ENCODE peak calls at places on chromosomes 2 and 18, in six cellular contexts. T is A549; A is heart right ventricle; N is pancreas; J is CD8-positive, alpha-beta T cell; G is SJSA1. U is an unnamed sample.

GRCh38 chr18:43271593-43272432 is 5.5 kb downstream of the SYT4 start:
- DNase-seq in T (peak), A (peak), G (peak), N (no peak), J (no peak), U (peak)

GRCh38 chr2:54479422-54479821 is 23.3 kb downstream of the SPTBN1 start:
- DNase-seq in G (no peak), A (no peak), J (no peak), T (no peak), N (no peak), U (peak)

GRCh38 chr2:157439792-157440186 is 4.1 kb downstream of the CYTIP start:
- DNase-seq in G (no peak), N (no peak), J (no peak), T (no peak), A (no peak), U (no peak)

GRCh38 chr2:28380185-28380584 is 12.5 kb upstream of the FOSL2 start:
- DNase-seq in A (no peak), J (no peak), G (no peak), N (no peak), T (no peak), U (no peak)

GRCh38 chr2:231399853-231400667 is 4.5 kb downstream of the B3GNT7 start:
- DNase-seq in G (peak), N (peak), T (peak), A (peak), J (no peak), U (peak)

GRCh38 chr18:57802166-57802868 is 798 bp downstream of the ATP8B1 start:
- DNase-seq in T (no peak), A (no peak), G (no peak), N (peak), J (no peak), U (no peak)

GRCh38 chr2:208311954-208312353 is 45.9 kb downstream of the PIKFYVE start:
- DNase-seq in J (no peak), N (no peak), T (no peak), A (no peak), G (no peak), U (no peak)

GRCh38 chr2:113977660-113978523 is 88.0 kb downstream of the ACTR3 start:
- DNase-seq in N (no peak), A (no peak), T (no peak), J (no peak), G (peak), U (no peak)

GRCh38 chr2:120589782-120590608 is 145.7 kb upstream of the GLI2 start:
- DNase-seq in A (no peak), G (peak), T (peak), N (no peak), J (no peak), U (peak)

GRCh38 chr2:18156002-18156401 is 277.5 kb downstream of the KCNS3 start:
- DNase-seq in N (no peak), J (no peak), T (no peak), A (no peak), G (no peak), U (no peak)

GRCh38 chr2:146677280-146677679 is 1167.5 kb upstream of the ACVR2A start:
- DNase-seq in N (no peak), J (no peak), T (peak), A (no peak), G (no peak), U (peak)

GRCh38 chr2:241878007-241878970 is 8.8 kb downstream of the RTP5 start:
- DNase-seq in T (peak), J (peak), N (peak), G (peak), A (peak), U (peak)

GRCh38 chr2:172196768-172197322 is 94.1 kb upstream of the DLX2 start:
- DNase-seq in N (no peak), G (no peak), T (no peak), J (no peak), A (no peak), U (no peak)

GRCh38 chr2:120552800-120553471 is 182.7 kb upstream of the GLI2 start:
- DNase-seq in N (peak), T (peak), A (peak), G (peak), J (no peak), U (peak)

GRCh38 chr2:54176577-54176976 is 61.2 kb downstream of the ACYP2 start:
- DNase-seq in A (peak), G (peak), T (peak), J (no peak), N (no peak), U (peak)

GRCh38 chr2:232368311-232368731 is 10.2 kb upstream of the ALPP start:
- DNase-seq in N (no peak), T (peak), A (no peak), G (no peak), J (no peak), U (no peak)

GRCh38 chr2:161158882-161159281 is 1.3 kb upstream of the TANK start:
- DNase-seq in N (no peak), G (no peak), T (no peak), A (no peak), J (no peak), U (no peak)

GRCh38 chr2:97704989-97705388 is 8.4 kb upstream of the ZAP70 start:
- DNase-seq in J (no peak), G (no peak), A (no peak), N (no peak), T (no peak), U (no peak)

GRCh38 chr18:79523738-79524180 is 128.0 kb downstream of the NFATC1 start:
- DNase-seq in A (no peak), T (no peak), G (no peak), J (peak), N (no peak), U (no peak)

GRCh38 chr18:74139888-74140287 is 7.7 kb downstream of the FBXO15 start:
- DNase-seq in G (peak), J (no peak), N (no peak), A (no peak), T (no peak), U (no peak)

GRCh38 chr2:191641609-191642008 is 36.3 kb upstream of the NABP1 start:
- DNase-seq in A (no peak), J (no peak), T (no peak), G (no peak), N (no peak), U (no peak)

GRCh38 chr2:150410809-150411208 is 76.7 kb downstream of the RND3 start:
- DNase-seq in G (peak), J (no peak), N (no peak), T (peak), A (no peak), U (peak)

GRCh38 chr18:34821669-34822210 is 111.6 kb downstream of the DTNA start:
- DNase-seq in G (no peak), N (no peak), J (no peak), A (no peak), T (peak), U (no peak)

GRCh38 chr2:118224144-118224887 is 136.0 kb downstream of the INSIG2 start:
- DNase-seq in T (no peak), G (no peak), J (peak), A (no peak), N (peak), U (peak)

GRCh38 chr2:121220995-121221394 is 64.0 kb downstream of the TFCP2L1 start:
- DNase-seq in J (no peak), T (peak), N (no peak), A (no peak), G (no peak), U (no peak)

DNA sequence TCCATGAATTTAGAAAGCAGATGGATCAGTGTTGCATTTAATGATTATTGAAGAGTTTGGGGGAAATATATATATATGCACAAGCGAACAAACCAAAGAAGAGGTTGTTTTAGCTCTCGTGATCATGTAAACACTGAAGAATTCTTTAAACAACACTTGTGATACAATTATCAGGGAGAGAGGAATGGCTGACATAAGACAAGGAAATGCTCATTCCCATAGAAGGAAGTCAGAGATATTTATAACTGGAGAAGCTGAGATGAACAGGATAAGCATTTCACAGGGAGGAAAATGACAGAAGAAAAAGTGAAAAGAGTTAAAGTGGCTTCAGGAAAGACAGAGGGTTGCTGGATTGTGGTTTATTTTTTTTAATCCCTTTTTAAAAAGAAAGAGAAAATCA is 10.6 kb upstream of the COL6A3 start:
- DNase-seq in A (no peak), N (no peak), G (no peak), T (no peak), J (no peak), U (no peak)
- H3K27ac ChIP-seq in A (no peak), N (no peak), G (no peak), T (no peak), J (no peak), U (peak)

DNA sequence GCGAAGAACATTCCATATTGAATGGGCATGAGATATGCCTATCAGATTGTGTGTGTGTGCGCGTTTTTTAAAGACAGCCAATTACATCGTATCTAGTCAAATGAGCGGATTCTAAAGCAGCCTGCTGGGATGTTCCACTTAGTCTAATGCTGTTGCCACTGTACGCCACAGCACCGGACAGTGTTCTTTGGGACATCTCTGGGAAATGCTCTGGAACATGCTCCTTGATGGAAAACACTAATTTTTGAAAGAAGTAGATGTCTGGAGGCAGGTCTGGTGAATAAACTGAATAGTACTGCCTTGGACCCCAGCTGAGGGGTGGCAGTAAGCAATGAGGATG is 3.6 kb upstream of the TMEM150A start:
- DNase-seq in N (no peak), G (no peak), T (no peak), A (no peak), J (no peak), U (no peak)
- H3K4me3 ChIP-seq in N (no peak), G (no peak), T (no peak), A (no peak), J (no peak), U (no peak)

GRCh38 chr2:26347286-26347865 is 787 bp upstream of the ADGRF3 start:
- DNase-seq in G (peak), N (no peak), A (no peak), T (no peak), J (no peak), U (no peak)
- H3K27ac ChIP-seq in G (peak), N (peak), A (peak), T (peak), J (peak), U (no peak)

DNA sequence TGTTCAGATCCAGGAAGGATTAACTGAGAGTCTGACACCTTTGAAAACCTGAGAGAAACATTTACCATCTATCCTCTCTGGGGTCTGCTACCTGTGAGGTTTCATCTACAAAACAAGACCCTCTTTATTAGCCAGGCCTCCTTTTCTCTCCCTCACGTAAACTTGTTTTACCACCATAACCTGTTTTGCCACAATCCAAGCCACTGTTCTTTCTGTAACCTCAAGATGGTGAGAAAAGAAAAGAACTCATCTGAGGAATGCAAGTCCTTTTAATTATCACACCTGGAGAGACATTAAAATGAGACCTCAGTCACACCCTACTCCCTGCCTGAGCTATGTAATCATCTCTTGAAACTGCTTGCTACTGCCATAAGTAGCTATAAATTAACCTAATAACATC is 164.8 kb upstream of the NDUFV2 start:
- DNase-seq in J (no peak), G (no peak), N (no peak), T (no peak), A (no peak), U (no peak)
- H3K4me3 ChIP-seq in J (no peak), G (no peak), N (no peak), T (no peak), A (no peak), U (no peak)

GRCh38 chr18:44799422-44800421 is 119.0 kb downstream of the SETBP1 start:
- DNase-seq in J (no peak), G (no peak), T (no peak), A (no peak), N (no peak), U (no peak)
- H3K27ac ChIP-seq in J (no peak), G (no peak), T (no peak), A (peak), N (peak), U (peak)

DNA sequence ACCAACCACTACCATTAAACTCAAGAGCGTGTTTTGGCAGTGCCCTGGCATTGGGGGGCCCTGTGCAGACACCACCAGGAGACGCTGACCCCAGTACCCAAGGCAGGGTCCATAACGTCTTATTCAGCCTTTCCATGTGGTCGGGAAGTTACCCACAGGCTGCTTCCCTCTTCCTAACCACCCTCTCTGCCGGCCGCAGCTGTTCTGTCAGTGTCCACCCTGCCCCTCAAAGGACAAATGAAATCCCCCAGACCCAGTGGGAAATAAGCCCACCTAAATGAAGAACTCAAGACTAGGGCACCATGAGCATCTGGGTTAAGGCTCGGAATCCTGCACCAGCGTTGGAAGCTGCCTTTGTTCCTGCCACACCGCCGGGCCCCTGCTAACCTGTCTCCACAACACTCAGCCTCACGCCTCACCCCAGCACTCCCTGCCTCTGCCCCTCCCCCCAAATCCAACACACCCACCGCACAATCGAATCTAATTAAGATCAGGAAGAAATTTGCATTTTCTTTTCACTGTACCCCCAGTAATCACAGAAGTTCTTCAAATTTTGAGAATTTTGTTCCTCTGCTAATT is 21.7 kb downstream of the BCL11A start:
- DNase-seq in J (no peak), N (no peak), T (no peak), G (no peak), A (no peak), U (no peak)
- H3K4me3 ChIP-seq in J (no peak), N (no peak), T (no peak), G (no peak), A (no peak), U (no peak)

GRCh38 chr18:31573047-31573446 is 18.6 kb upstream of the TTR start:
- DNase-seq in T (no peak), A (no peak), N (no peak), J (no peak), G (no peak), U (no peak)
- H3K27ac ChIP-seq in T (no peak), A (no peak), N (no peak), J (no peak), G (no peak), U (no peak)

DNA sequence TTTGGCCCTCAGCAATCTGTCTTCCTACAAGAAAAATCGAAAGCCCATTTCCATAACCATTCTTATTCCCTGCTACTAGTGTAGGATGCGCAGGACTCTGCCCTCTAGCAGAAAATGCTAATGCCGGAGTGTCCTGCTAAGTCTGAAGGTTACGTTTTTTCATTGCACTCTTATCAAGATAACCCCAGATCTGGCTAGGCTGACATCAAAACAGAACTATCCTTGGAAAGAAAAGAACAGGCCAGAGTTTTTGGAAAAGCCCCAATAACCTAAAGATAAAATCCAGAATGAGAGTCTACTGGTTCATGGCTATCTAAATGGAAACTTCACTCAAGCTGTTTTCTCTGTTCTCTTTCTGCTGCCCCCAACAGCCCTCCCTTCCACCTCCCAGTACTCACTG is 933 bp downstream of the RNF152 start:
- DNase-seq in G (peak), N (no peak), T (no peak), J (no peak), A (no peak), U (no peak)
- H3K4me3 ChIP-seq in G (no peak), N (no peak), T (no peak), J (no peak), A (no peak), U (peak)

DNA sequence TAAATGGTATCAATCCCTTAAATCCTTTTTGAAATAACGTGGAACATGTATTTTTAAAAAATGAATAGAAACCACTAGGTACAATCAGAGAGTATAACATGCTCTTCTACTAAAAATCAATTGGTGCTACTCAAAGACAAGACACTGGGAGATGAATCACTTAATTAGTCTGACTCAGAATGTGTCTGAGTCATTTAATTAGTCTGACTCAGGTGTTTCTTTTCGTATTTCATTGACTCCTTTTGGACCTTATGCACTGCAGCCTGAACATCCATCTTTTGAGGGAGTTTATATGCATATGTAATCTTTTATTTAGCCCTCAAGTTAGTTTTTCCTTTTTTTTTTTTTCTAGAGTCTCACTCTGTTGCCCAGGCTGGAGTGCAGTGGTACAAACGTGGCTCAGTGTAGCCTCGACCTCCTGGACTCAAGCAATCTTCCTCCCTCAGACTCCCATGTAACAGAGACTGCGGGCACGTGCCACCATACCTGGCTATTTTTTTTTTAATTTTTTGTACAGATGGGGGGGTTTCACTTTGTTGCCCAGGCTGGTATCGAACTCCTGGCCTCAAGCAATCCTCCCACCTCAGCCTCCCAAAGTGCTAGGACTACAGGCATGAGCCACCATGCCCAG is 26.5 kb downstream of the PPP4R3B start:
- DNase-seq in A (no peak), T (peak), G (peak), J (no peak), N (no peak), U (no peak)
- H3K27ac ChIP-seq in A (no peak), T (no peak), G (no peak), J (no peak), N (no peak), U (no peak)

DNA sequence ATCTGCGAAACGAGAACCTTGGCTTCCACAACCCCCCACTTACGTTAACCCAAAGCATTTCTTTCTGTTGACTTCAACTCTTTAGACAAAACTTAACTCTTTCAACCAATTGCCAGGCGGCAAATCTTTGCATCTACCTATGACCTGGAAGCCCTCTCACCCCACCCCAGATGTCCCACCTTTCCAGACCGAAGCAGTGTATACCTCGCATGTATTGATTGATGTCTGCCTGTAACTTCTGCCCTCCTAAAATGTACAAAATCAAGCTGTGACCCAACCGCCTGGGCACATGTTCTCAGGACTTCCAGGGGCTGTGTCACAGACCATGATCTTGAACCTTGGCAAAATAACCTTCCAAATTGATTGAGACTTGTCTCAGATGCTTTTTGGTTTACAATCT is 12.3 kb downstream of the AQP12B start:
- DNase-seq in A (no peak), J (no peak), T (no peak), N (no peak), G (no peak), U (no peak)
- H3K4me3 ChIP-seq in A (no peak), J (no peak), T (no peak), N (no peak), G (no peak), U (no peak)

U was measured in cardiac muscle cell.